ENCODE peak calls at places on chromosomes 3 and 15, in ten cellular contexts. One of them, this sample, is unnamed.

GRCh38 chr15:74378853-74379252 is 11.4 kb upstream of the CYP11A1 start:
- DNase-seq in NCI-H1092 treated with DMSO at 0.1 percent for 48 hours: no peak
- DNase-seq in C1 segment of cervical spinal cord: no peak
- DNase-seq in EH: peak; percentile 49
- DNase-seq in H54: no peak
- DNase-seq in hypothalamus: no peak
- DNase-seq in psoas muscle: no peak
- DNase-seq in iris pigment epithelial cell: peak; percentile 44
- DNase-seq in AG04449: no peak
- DNase-seq in activated gamma-delta T cell treated with Interleukin-2 at 50 U/mL for 16 hours: no peak
- DNase-seq in this sample: no peak

GRCh38 chr3:82640254-82640653 is 878.8 kb upstream of the GBE1 start:
- DNase-seq in NCI-H1092 treated with DMSO at 0.1 percent for 48 hours: no peak
- DNase-seq in C1 segment of cervical spinal cord: no peak
- DNase-seq in EH: no peak
- DNase-seq in H54: no peak
- DNase-seq in hypothalamus: no peak
- DNase-seq in psoas muscle: no peak
- DNase-seq in iris pigment epithelial cell: no peak
- DNase-seq in AG04449: no peak
- DNase-seq in activated gamma-delta T cell treated with Interleukin-2 at 50 U/mL for 16 hours: no peak
- DNase-seq in this sample: no peak

GRCh38 chr3:41933154-41933676 is 28.7 kb downstream of the ULK4 start:
- DNase-seq in NCI-H1092 treated with DMSO at 0.1 percent for 48 hours: no peak
- DNase-seq in C1 segment of cervical spinal cord: no peak
- DNase-seq in EH: peak; percentile 91
- DNase-seq in H54: no peak
- DNase-seq in hypothalamus: no peak
- DNase-seq in psoas muscle: no peak
- DNase-seq in iris pigment epithelial cell: peak; percentile 91
- DNase-seq in AG04449: peak; percentile 12
- DNase-seq in activated gamma-delta T cell treated with Interleukin-2 at 50 U/mL for 16 hours: no peak
- DNase-seq in this sample: no peak

GRCh38 chr3:125332504-125332903 is 42.6 kb downstream of the ZNF148 start:
- DNase-seq in NCI-H1092 treated with DMSO at 0.1 percent for 48 hours: no peak
- DNase-seq in C1 segment of cervical spinal cord: no peak
- DNase-seq in EH: no peak
- DNase-seq in H54: no peak
- DNase-seq in hypothalamus: no peak
- DNase-seq in psoas muscle: no peak
- DNase-seq in iris pigment epithelial cell: no peak
- DNase-seq in AG04449: no peak
- DNase-seq in activated gamma-delta T cell treated with Interleukin-2 at 50 U/mL for 16 hours: no peak
- DNase-seq in this sample: no peak

GRCh38 chr3:118501152-118501551 is 533.5 kb downstream of the IGSF11 start:
- DNase-seq in NCI-H1092 treated with DMSO at 0.1 percent for 48 hours: peak; percentile 97
- DNase-seq in C1 segment of cervical spinal cord: peak; percentile 4
- DNase-seq in EH: no peak
- DNase-seq in H54: no peak
- DNase-seq in hypothalamus: no peak
- DNase-seq in psoas muscle: peak; percentile 22
- DNase-seq in iris pigment epithelial cell: no peak
- DNase-seq in AG04449: no peak
- DNase-seq in activated gamma-delta T cell treated with Interleukin-2 at 50 U/mL for 16 hours: no peak
- DNase-seq in this sample: no peak

GRCh38 chr3:4720316-4721075 is 227.3 kb downstream of the ITPR1 start:
- DNase-seq in NCI-H1092 treated with DMSO at 0.1 percent for 48 hours: peak; percentile 21
- DNase-seq in C1 segment of cervical spinal cord: peak; percentile 39
- DNase-seq in EH: peak; percentile 76
- DNase-seq in H54: peak; percentile 15
- DNase-seq in hypothalamus: peak; percentile 23
- DNase-seq in psoas muscle: peak; percentile 45
- DNase-seq in iris pigment epithelial cell: peak; percentile 91
- DNase-seq in AG04449: no peak
- DNase-seq in activated gamma-delta T cell treated with Interleukin-2 at 50 U/mL for 16 hours: peak; percentile 12
- DNase-seq in this sample: no peak

GRCh38 chr15:65275728-65276126 is 11.0 kb downstream of the PARP16 start:
- DNase-seq in NCI-H1092 treated with DMSO at 0.1 percent for 48 hours: no peak
- DNase-seq in C1 segment of cervical spinal cord: no peak
- DNase-seq in EH: peak; percentile 46
- DNase-seq in H54: no peak
- DNase-seq in hypothalamus: no peak
- DNase-seq in psoas muscle: no peak
- DNase-seq in iris pigment epithelial cell: peak; percentile 45
- DNase-seq in AG04449: no peak
- DNase-seq in activated gamma-delta T cell treated with Interleukin-2 at 50 U/mL for 16 hours: no peak
- DNase-seq in this sample: no peak

GRCh38 chr15:29968099-29968892 is 114.5 kb upstream of the GOLGA8J start:
- DNase-seq in NCI-H1092 treated with DMSO at 0.1 percent for 48 hours: peak; percentile 21
- DNase-seq in C1 segment of cervical spinal cord: no peak
- DNase-seq in EH: peak; percentile 6
- DNase-seq in H54: no peak
- DNase-seq in hypothalamus: no peak
- DNase-seq in psoas muscle: no peak
- DNase-seq in iris pigment epithelial cell: no peak
- DNase-seq in AG04449: no peak
- DNase-seq in activated gamma-delta T cell treated with Interleukin-2 at 50 U/mL for 16 hours: no peak
- DNase-seq in this sample: no peak

GRCh38 chr3:139299261-139300132 is 44.3 kb upstream of the MRPS22 start:
- DNase-seq in NCI-H1092 treated with DMSO at 0.1 percent for 48 hours: no peak
- DNase-seq in C1 segment of cervical spinal cord: no peak
- DNase-seq in EH: peak; percentile 80
- DNase-seq in H54: peak; percentile 50
- DNase-seq in hypothalamus: no peak
- DNase-seq in psoas muscle: no peak
- DNase-seq in iris pigment epithelial cell: peak; percentile 75
- DNase-seq in AG04449: no peak
- DNase-seq in activated gamma-delta T cell treated with Interleukin-2 at 50 U/mL for 16 hours: no peak
- DNase-seq in this sample: no peak

GRCh38 chr15:63889831-63890230 is 56.1 kb upstream of the HERC1 start:
- DNase-seq in NCI-H1092 treated with DMSO at 0.1 percent for 48 hours: no peak
- DNase-seq in C1 segment of cervical spinal cord: no peak
- DNase-seq in EH: no peak
- DNase-seq in H54: no peak
- DNase-seq in hypothalamus: no peak
- DNase-seq in psoas muscle: no peak
- DNase-seq in iris pigment epithelial cell: no peak
- DNase-seq in AG04449: no peak
- DNase-seq in activated gamma-delta T cell treated with Interleukin-2 at 50 U/mL for 16 hours: no peak
- DNase-seq in this sample: no peak

GRCh38 chr3:112610121-112610520 is 30.8 kb downstream of the CCDC80 start:
- DNase-seq in NCI-H1092 treated with DMSO at 0.1 percent for 48 hours: no peak
- DNase-seq in C1 segment of cervical spinal cord: no peak
- DNase-seq in EH: peak; percentile 54
- DNase-seq in H54: peak; percentile 15
- DNase-seq in hypothalamus: no peak
- DNase-seq in psoas muscle: no peak
- DNase-seq in iris pigment epithelial cell: peak; percentile 35
- DNase-seq in AG04449: no peak
- DNase-seq in activated gamma-delta T cell treated with Interleukin-2 at 50 U/mL for 16 hours: no peak
- DNase-seq in this sample: no peak

GRCh38 chr3:106457278-106458210 is 588.7 kb upstream of the CBLB start:
- DNase-seq in NCI-H1092 treated with DMSO at 0.1 percent for 48 hours: peak; percentile 34
- DNase-seq in C1 segment of cervical spinal cord: peak; percentile 30
- DNase-seq in EH: peak; percentile 91
- DNase-seq in H54: peak; percentile 22
- DNase-seq in hypothalamus: peak; percentile 12
- DNase-seq in psoas muscle: peak; percentile 57
- DNase-seq in iris pigment epithelial cell: peak; percentile 92
- DNase-seq in AG04449: peak; percentile 75
- DNase-seq in activated gamma-delta T cell treated with Interleukin-2 at 50 U/mL for 16 hours: no peak
- DNase-seq in this sample: no peak

GRCh38 chr3:52774901-52775864 is 2.2 kb upstream of the ITIH1 start:
- DNase-seq in NCI-H1092 treated with DMSO at 0.1 percent for 48 hours: peak; percentile 47
- DNase-seq in C1 segment of cervical spinal cord: no peak
- DNase-seq in EH: peak; percentile 7
- DNase-seq in H54: no peak
- DNase-seq in hypothalamus: no peak
- DNase-seq in psoas muscle: no peak
- DNase-seq in iris pigment epithelial cell: no peak
- DNase-seq in AG04449: no peak
- DNase-seq in activated gamma-delta T cell treated with Interleukin-2 at 50 U/mL for 16 hours: no peak
- DNase-seq in this sample: no peak

GRCh38 chr3:126781889-126782491 is 78.0 kb downstream of the CHCHD6 start:
- DNase-seq in NCI-H1092 treated with DMSO at 0.1 percent for 48 hours: no peak
- DNase-seq in C1 segment of cervical spinal cord: no peak
- DNase-seq in EH: peak; percentile 94
- DNase-seq in H54: peak; percentile 15
- DNase-seq in hypothalamus: no peak
- DNase-seq in psoas muscle: no peak
- DNase-seq in iris pigment epithelial cell: peak; percentile 71
- DNase-seq in AG04449: peak; percentile 78
- DNase-seq in activated gamma-delta T cell treated with Interleukin-2 at 50 U/mL for 16 hours: no peak
- DNase-seq in this sample: no peak

GRCh38 chr3:130843441-130843840 is 50.4 kb upstream of the ATP2C1 start:
- DNase-seq in NCI-H1092 treated with DMSO at 0.1 percent for 48 hours: peak; percentile 71
- DNase-seq in C1 segment of cervical spinal cord: peak; percentile 23
- DNase-seq in EH: no peak
- DNase-seq in H54: no peak
- DNase-seq in hypothalamus: no peak
- DNase-seq in psoas muscle: peak; percentile 16
- DNase-seq in iris pigment epithelial cell: no peak
- DNase-seq in AG04449: no peak
- DNase-seq in activated gamma-delta T cell treated with Interleukin-2 at 50 U/mL for 16 hours: no peak
- DNase-seq in this sample: no peak

GRCh38 chr3:151371531-151371930 is 13.0 kb downstream of the P2RY12 start:
- DNase-seq in NCI-H1092 treated with DMSO at 0.1 percent for 48 hours: no peak
- DNase-seq in C1 segment of cervical spinal cord: no peak
- DNase-seq in EH: peak; percentile 37
- DNase-seq in H54: no peak
- DNase-seq in hypothalamus: no peak
- DNase-seq in psoas muscle: no peak
- DNase-seq in iris pigment epithelial cell: peak; percentile 49
- DNase-seq in AG04449: no peak
- DNase-seq in activated gamma-delta T cell treated with Interleukin-2 at 50 U/mL for 16 hours: no peak
- DNase-seq in this sample: no peak

GRCh38 chr15:99343836-99344551 is 92.7 kb downstream of the LRRC28 start:
- DNase-seq in NCI-H1092 treated with DMSO at 0.1 percent for 48 hours: no peak
- DNase-seq in C1 segment of cervical spinal cord: no peak
- DNase-seq in EH: no peak
- DNase-seq in H54: no peak
- DNase-seq in hypothalamus: no peak
- DNase-seq in psoas muscle: peak; percentile 25
- DNase-seq in iris pigment epithelial cell: no peak
- DNase-seq in AG04449: no peak
- DNase-seq in activated gamma-delta T cell treated with Interleukin-2 at 50 U/mL for 16 hours: peak; percentile 36
- DNase-seq in this sample: no peak